ENCODE peak calls at places on chromosome 13, in five cellular contexts. One of them, this sample, is unnamed.

GRCh38 chr13:112710855-112711527 is 21.2 kb downstream of the ATP11A start:
- DNase-seq in esophagus squamous epithelium: no peak
- DNase-seq in psoas muscle: peak; percentile 42
- DNase-seq in Peyer's patch: peak; percentile 30
- DNase-seq in heart right ventricle: no peak
- DNase-seq in this sample: no peak

GRCh38 chr13:42041684-42042035 is 6.8 kb upstream of the DGKH start:
- DNase-seq in esophagus squamous epithelium: no peak
- DNase-seq in psoas muscle: peak; percentile 39
- DNase-seq in Peyer's patch: peak; percentile 69
- DNase-seq in heart right ventricle: peak; percentile 65
- DNase-seq in this sample: no peak

GRCh38 chr13:113562085-113562749 is 22.3 kb upstream of the TFDP1 start:
- DNase-seq in esophagus squamous epithelium: no peak
- DNase-seq in psoas muscle: peak; percentile 51
- DNase-seq in Peyer's patch: no peak
- DNase-seq in heart right ventricle: peak; percentile 64
- DNase-seq in this sample: no peak

GRCh38 chr13:24995225-24995804 is 100.6 kb upstream of the PABPC3 start:
- DNase-seq in esophagus squamous epithelium: no peak
- DNase-seq in psoas muscle: no peak
- DNase-seq in Peyer's patch: no peak
- DNase-seq in heart right ventricle: peak; percentile 57
- DNase-seq in this sample: peak; percentile 20

GRCh38 chr13:80989241-80989640 is 648.3 kb upstream of the SPRY2 start:
- DNase-seq in esophagus squamous epithelium: no peak
- DNase-seq in psoas muscle: no peak
- DNase-seq in Peyer's patch: no peak
- DNase-seq in heart right ventricle: no peak
- DNase-seq in this sample: no peak

GRCh38 chr13:90680826-90681225 is 666.7 kb upstream of the MIR17HG start:
- DNase-seq in esophagus squamous epithelium: no peak
- DNase-seq in psoas muscle: no peak
- DNase-seq in Peyer's patch: no peak
- DNase-seq in heart right ventricle: no peak
- DNase-seq in this sample: no peak

GRCh38 chr13:29993716-29994488 is 143.5 kb upstream of the UBL3 start:
- DNase-seq in esophagus squamous epithelium: no peak
- DNase-seq in psoas muscle: no peak
- DNase-seq in Peyer's patch: no peak
- DNase-seq in heart right ventricle: no peak
- DNase-seq in this sample: peak; percentile 39

GRCh38 chr13:95603887-95604533 is 40.5 kb downstream of the DZIP1 start:
- DNase-seq in esophagus squamous epithelium: no peak
- DNase-seq in psoas muscle: no peak
- DNase-seq in Peyer's patch: no peak
- DNase-seq in heart right ventricle: no peak
- DNase-seq in this sample: no peak

GRCh38 chr13:47843005-47843404 is 158.1 kb downstream of the SUCLA2 start:
- DNase-seq in esophagus squamous epithelium: no peak
- DNase-seq in psoas muscle: no peak
- DNase-seq in Peyer's patch: no peak
- DNase-seq in heart right ventricle: no peak
- DNase-seq in this sample: no peak

GRCh38 chr13:114027046-114027760 is 53.3 kb upstream of the C13orf46 start:
- DNase-seq in esophagus squamous epithelium: no peak
- DNase-seq in psoas muscle: peak; percentile 66
- DNase-seq in Peyer's patch: no peak
- DNase-seq in heart right ventricle: peak; percentile 53
- DNase-seq in this sample: no peak

GRCh38 chr13:98279473-98280175 is 102.6 kb upstream of the RNF113B start:
- DNase-seq in esophagus squamous epithelium: no peak
- DNase-seq in psoas muscle: no peak
- DNase-seq in Peyer's patch: no peak
- DNase-seq in heart right ventricle: no peak
- DNase-seq in this sample: no peak

GRCh38 chr13:41763772-41764171 is 197.1 kb downstream of the VWA8 start:
- DNase-seq in esophagus squamous epithelium: no peak
- DNase-seq in psoas muscle: no peak
- DNase-seq in Peyer's patch: no peak
- DNase-seq in heart right ventricle: no peak
- DNase-seq in this sample: no peak

GRCh38 chr13:113110852-113111315 is 5.3 kb downstream of the F7 start:
- DNase-seq in esophagus squamous epithelium: no peak
- DNase-seq in psoas muscle: no peak
- DNase-seq in Peyer's patch: peak; percentile 28
- DNase-seq in heart right ventricle: no peak
- DNase-seq in this sample: no peak

GRCh38 chr13:30157616-30157993 is 149.7 kb downstream of the KATNAL1 start:
- DNase-seq in esophagus squamous epithelium: no peak
- DNase-seq in psoas muscle: no peak
- DNase-seq in Peyer's patch: peak; percentile 14
- DNase-seq in heart right ventricle: no peak
- DNase-seq in this sample: no peak

GRCh38 chr13:27744861-27745260 is 47.4 kb upstream of the GSX1 start:
- DNase-seq in esophagus squamous epithelium: no peak
- DNase-seq in psoas muscle: no peak
- DNase-seq in Peyer's patch: no peak
- DNase-seq in heart right ventricle: no peak
- DNase-seq in this sample: no peak

GRCh38 chr13:103805771-103806170 is 739.6 kb upstream of the SLC10A2 start:
- DNase-seq in esophagus squamous epithelium: no peak
- DNase-seq in psoas muscle: no peak
- DNase-seq in Peyer's patch: no peak
- DNase-seq in heart right ventricle: no peak
- DNase-seq in this sample: no peak

GRCh38 chr13:69683921-69684663 is 423.5 kb upstream of the ATXN8OS start:
- DNase-seq in esophagus squamous epithelium: no peak
- DNase-seq in psoas muscle: no peak
- DNase-seq in Peyer's patch: no peak
- DNase-seq in heart right ventricle: no peak
- DNase-seq in this sample: no peak

GRCh38 chr13:23674795-23675640 is 104.8 kb downstream of the TNFRSF19 start:
- DNase-seq in esophagus squamous epithelium: no peak
- DNase-seq in psoas muscle: no peak
- DNase-seq in Peyer's patch: no peak
- DNase-seq in heart right ventricle: no peak
- DNase-seq in this sample: no peak

GRCh38 chr13:108342369-108343289 is 73.1 kb downstream of the TNFSF13B start:
- DNase-seq in esophagus squamous epithelium: no peak
- DNase-seq in psoas muscle: no peak
- DNase-seq in Peyer's patch: no peak
- DNase-seq in heart right ventricle: no peak
- DNase-seq in this sample: no peak

GRCh38 chr13:108349269-108349668 is 79.8 kb downstream of the TNFSF13B start:
- DNase-seq in esophagus squamous epithelium: no peak
- DNase-seq in psoas muscle: no peak
- DNase-seq in Peyer's patch: no peak
- DNase-seq in heart right ventricle: no peak
- DNase-seq in this sample: no peak

GRCh38 chr13:108346376-108346775 is 76.9 kb downstream of the TNFSF13B start:
- DNase-seq in esophagus squamous epithelium: no peak
- DNase-seq in psoas muscle: no peak
- DNase-seq in Peyer's patch: no peak
- DNase-seq in heart right ventricle: no peak
- DNase-seq in this sample: no peak

GRCh38 chr13:108345016-108345415 is 75.5 kb downstream of the TNFSF13B start:
- DNase-seq in esophagus squamous epithelium: no peak
- DNase-seq in psoas muscle: no peak
- DNase-seq in Peyer's patch: no peak
- DNase-seq in heart right ventricle: no peak
- DNase-seq in this sample: no peak
- TF ChIP-seq CTCF in esophagus squamous epithelium: no peak
- TF ChIP-seq CTCF in psoas muscle: no peak
- TF ChIP-seq CTCF in Peyer's patch: no peak
- TF ChIP-seq CTCF in heart right ventricle: no peak
- TF ChIP-seq CTCF in this sample: no peak

GRCh38 chr13:75197803-75198202 is 284.2 kb downstream of the TBC1D4 start:
- DNase-seq in esophagus squamous epithelium: no peak
- DNase-seq in psoas muscle: no peak
- DNase-seq in Peyer's patch: no peak
- DNase-seq in heart right ventricle: no peak
- DNase-seq in this sample: no peak

GRCh38 chr13:75195479-75196111 is 286.4 kb downstream of the TBC1D4 start:
- DNase-seq in esophagus squamous epithelium: no peak
- DNase-seq in psoas muscle: no peak
- DNase-seq in Peyer's patch: no peak
- DNase-seq in heart right ventricle: no peak
- DNase-seq in this sample: no peak

GRCh38 chr13:75194717-75195116 is 287.3 kb downstream of the TBC1D4 start:
- DNase-seq in esophagus squamous epithelium: no peak
- DNase-seq in psoas muscle: no peak
- DNase-seq in Peyer's patch: no peak
- DNase-seq in heart right ventricle: peak; percentile 25
- DNase-seq in this sample: no peak

DNA sequence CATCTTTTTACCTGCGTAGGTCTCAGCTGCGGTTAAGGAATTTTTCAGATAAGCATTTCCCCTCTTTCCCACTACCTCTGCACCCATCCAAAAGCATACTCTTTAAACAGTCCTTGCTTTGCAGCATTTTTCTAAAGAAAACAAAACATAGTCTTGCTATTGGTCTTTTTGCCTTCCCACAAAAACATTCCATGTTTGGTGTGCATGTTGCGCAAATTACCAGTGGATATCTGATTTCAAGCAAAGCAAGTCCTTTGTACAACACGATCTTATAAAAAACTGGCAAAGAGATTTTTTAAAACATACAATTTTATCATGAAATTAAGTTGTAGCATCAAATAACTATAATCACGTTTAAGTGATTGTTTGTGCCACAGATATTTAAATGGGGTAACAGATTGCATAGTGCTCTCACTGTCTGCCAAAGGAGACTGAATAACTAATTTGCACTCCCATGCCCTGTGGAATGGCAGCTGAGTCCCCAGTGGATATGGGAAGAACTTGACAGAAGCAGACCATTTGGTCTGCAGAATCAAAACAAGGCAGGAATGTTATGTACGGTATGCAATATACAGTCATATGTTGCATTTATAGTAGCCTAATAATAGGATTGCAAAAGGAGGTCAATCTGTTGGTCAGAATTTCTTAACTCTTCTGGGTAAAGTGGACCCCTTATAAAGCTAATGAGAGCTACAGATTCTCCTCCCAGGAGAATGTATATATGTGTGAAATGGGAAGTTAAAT is 285.7 kb downstream of the TBC1D4 start:
- DNase-seq in esophagus squamous epithelium: no peak
- DNase-seq in psoas muscle: no peak
- DNase-seq in Peyer's patch: no peak
- DNase-seq in heart right ventricle: no peak
- DNase-seq in this sample: no peak
- H3K4me3 ChIP-seq in esophagus squamous epithelium: no peak overlapping the region
- H3K4me3 ChIP-seq in psoas muscle: peak overlapping the region; percentile 13
- H3K4me3 ChIP-seq in Peyer's patch: no peak overlapping the region
- H3K4me3 ChIP-seq in heart right ventricle: no peak overlapping the region
- H3K4me3 ChIP-seq in this sample: no peak overlapping the region

GRCh38 chr13:92896842-92897241 is 329.8 kb upstream of the GPC6 start:
- DNase-seq in esophagus squamous epithelium: no peak
- DNase-seq in psoas muscle: no peak
- DNase-seq in Peyer's patch: no peak
- DNase-seq in heart right ventricle: no peak
- DNase-seq in this sample: no peak
- TF ChIP-seq CTCF in esophagus squamous epithelium: no peak
- TF ChIP-seq CTCF in psoas muscle: no peak
- TF ChIP-seq CTCF in Peyer's patch: no peak
- TF ChIP-seq CTCF in heart right ventricle: no peak
- TF ChIP-seq CTCF in this sample: no peak

DNA sequence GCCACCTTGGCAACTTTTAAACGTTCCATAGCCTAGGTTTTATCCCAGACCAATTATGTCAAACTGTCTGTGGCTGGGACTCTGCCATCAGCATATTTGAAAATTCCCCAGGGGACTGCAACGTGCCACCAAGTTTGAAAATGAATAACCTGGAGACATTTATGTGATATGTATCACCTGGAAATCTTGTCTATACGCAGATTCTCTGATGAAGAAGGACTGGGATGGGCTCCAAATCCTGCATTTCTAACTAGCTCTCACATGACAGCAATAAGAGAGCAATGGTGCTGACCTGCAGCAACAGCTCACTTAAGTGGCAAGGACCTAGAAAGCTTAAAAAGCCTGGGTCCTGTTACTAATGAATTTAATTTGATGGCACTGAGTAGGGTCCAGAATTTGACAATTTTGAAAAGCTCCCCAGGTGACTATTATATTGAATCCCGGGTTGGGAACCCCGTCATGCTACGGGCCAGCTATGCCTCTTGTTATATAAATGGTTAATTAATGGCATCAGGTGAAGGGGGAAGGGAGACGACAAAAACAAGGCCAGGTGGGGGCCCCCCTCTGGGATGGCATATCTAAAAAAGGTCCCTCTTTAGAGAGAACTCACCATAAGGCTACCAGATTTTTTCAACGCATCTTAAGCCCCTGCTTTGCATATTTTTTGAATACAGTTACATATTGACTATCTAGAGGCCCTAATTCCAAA is 213.7 kb downstream of the ZIC5 start:
- DNase-seq in esophagus squamous epithelium: no peak
- DNase-seq in psoas muscle: no peak
- DNase-seq in Peyer's patch: no peak
- DNase-seq in heart right ventricle: no peak
- DNase-seq in this sample: no peak
- H3K4me3 ChIP-seq in esophagus squamous epithelium: no peak overlapping the region
- H3K4me3 ChIP-seq in psoas muscle: no peak overlapping the region
- H3K4me3 ChIP-seq in Peyer's patch: no peak overlapping the region
- H3K4me3 ChIP-seq in heart right ventricle: no peak overlapping the region
- H3K4me3 ChIP-seq in this sample: no peak overlapping the region

DNA sequence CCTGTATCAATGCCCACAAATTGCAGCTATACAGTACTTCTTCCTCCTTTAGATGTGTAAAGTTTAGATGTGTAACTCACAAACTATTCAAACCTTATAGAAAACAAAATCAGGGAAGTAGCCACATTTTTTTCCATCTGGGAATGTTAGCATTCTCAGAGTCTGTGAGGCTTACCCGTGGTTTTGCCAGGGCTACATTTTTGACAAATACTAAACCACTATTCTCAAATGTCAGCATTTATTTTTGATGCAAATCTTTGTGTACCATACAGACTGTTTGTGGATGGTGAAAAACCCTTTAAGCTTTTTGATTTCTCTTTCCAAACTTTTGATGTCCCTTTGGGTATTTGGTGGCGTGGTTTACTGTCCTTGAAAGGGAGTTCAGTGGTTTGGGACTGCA is 216.4 kb downstream of the POSTN start:
- DNase-seq in esophagus squamous epithelium: no peak
- DNase-seq in psoas muscle: no peak
- DNase-seq in Peyer's patch: no peak
- DNase-seq in heart right ventricle: no peak
- DNase-seq in this sample: no peak
- TF ChIP-seq CTCF in esophagus squamous epithelium: no peak
- TF ChIP-seq CTCF in psoas muscle: no peak
- TF ChIP-seq CTCF in Peyer's patch: no peak
- TF ChIP-seq CTCF in heart right ventricle: no peak
- TF ChIP-seq CTCF in this sample: no peak